ENCODE peak calls at places on chromosome 3, in five cellular contexts. T is nephron progenitor cell, Y is epithelial cell of esophagus, V is tibial nerve, R is GM10248. K is an unnamed sample.

GRCh38 chr3:70982700-70983140 is 600.8 kb downstream of the FOXP1 start:
- DNase-seq in T (peak; percentile 11), Y (peak; percentile 95), V (peak; percentile 37), R (no peak), K (no peak)

GRCh38 chr3:32176989-32177701 is 61.3 kb upstream of the CMTM8 start:
- DNase-seq in T (peak; percentile 60), Y (peak; percentile 76), V (peak; percentile 80), R (peak; percentile 48), K (no peak)

GRCh38 chr3:24495334-24495994 is 814 bp upstream of the THRB start:
- DNase-seq in T (peak; percentile 56), Y (peak; percentile 69), V (peak; percentile 24), R (no peak), K (no peak)

GRCh38 chr3:73848173-73848751 is 223.5 kb upstream of the PDZRN3 start:
- DNase-seq in T (no peak), Y (peak; percentile 52), V (no peak), R (no peak), K (no peak)

GRCh38 chr3:100087203-100087602 is 27.1 kb downstream of the FILIP1L start:
- DNase-seq in T (no peak), Y (no peak), V (no peak), R (peak; percentile 30), K (no peak)

GRCh38 chr3:129526121-129526900 is 2.1 kb upstream of the RHO start:
- DNase-seq in T (no peak), Y (no peak), V (no peak), R (peak; percentile 86), K (no peak)

GRCh38 chr3:169965562-169965961 is 1.0 kb upstream of the SEC62 start:
- DNase-seq in T (no peak), Y (no peak), V (no peak), R (no peak), K (no peak)

GRCh38 chr3:189839576-189839975 is 208.4 kb downstream of the TP63 start:
- DNase-seq in T (no peak), Y (peak; percentile 87), V (no peak), R (no peak), K (no peak)

GRCh38 chr3:48784426-48785120 is 63.1 kb downstream of the PRKAR2A start:
- DNase-seq in T (no peak), Y (peak; percentile 66), V (no peak), R (no peak), K (no peak)

GRCh38 chr3:13051581-13051980 is 21.6 kb downstream of the IQSEC1 start:
- DNase-seq in T (no peak), Y (no peak), V (no peak), R (no peak), K (no peak)

GRCh38 chr3:49602049-49602554 is 47.8 kb downstream of the BSN start:
- DNase-seq in T (no peak), Y (no peak), V (no peak), R (no peak), K (no peak)

GRCh38 chr3:127411083-127411727 is 123.4 kb upstream of the PRR20G start:
- DNase-seq in T (no peak), Y (no peak), V (no peak), R (no peak), K (no peak)

GRCh38 chr3:49415931-49416601 is 3.8 kb downstream of the TCTA start:
- DNase-seq in T (no peak), Y (peak; percentile 22), V (no peak), R (peak; percentile 53), K (no peak)

GRCh38 chr3:118337649-118338048 is 697.0 kb downstream of the IGSF11 start:
- DNase-seq in T (no peak), Y (no peak), V (no peak), R (no peak), K (no peak)

GRCh38 chr3:32421185-32421584 is 29.5 kb downstream of the CMTM7 start:
- DNase-seq in T (no peak), Y (no peak), V (no peak), R (no peak), K (no peak)

GRCh38 chr3:184003187-184003967 is 14.3 kb downstream of the ABCC5 start:
- DNase-seq in T (no peak), Y (peak; percentile 86), V (no peak), R (no peak), K (no peak)

GRCh38 chr3:63955036-63955650 is 43.0 kb upstream of the SCAANT1 start:
- DNase-seq in T (no peak), Y (no peak), V (no peak), R (no peak), K (no peak)

GRCh38 chr3:149902498-149903139 is 68.1 kb downstream of the PFN2 start:
- DNase-seq in T (no peak), Y (no peak), V (no peak), R (no peak), K (no peak)

GRCh38 chr3:188526057-188526456 is 372.1 kb downstream of the LPP start:
- DNase-seq in T (no peak), Y (peak; percentile 26), V (no peak), R (no peak), K (no peak)

GRCh38 chr3:9701006-9701405 is 2.6 kb upstream of the CPNE9 start:
- DNase-seq in T (no peak), Y (peak; percentile 80), V (no peak), R (no peak), K (no peak)

GRCh38 chr3:22730701-22731100 is 472.4 kb upstream of the UBE2E2 start:
- DNase-seq in T (no peak), Y (peak; percentile 31), V (no peak), R (no peak), K (no peak)

GRCh38 chr3:147758786-147759185 is 349.6 kb downstream of the ZIC1 start:
- DNase-seq in T (no peak), Y (no peak), V (peak; percentile 4), R (no peak), K (no peak)

GRCh38 chr3:50242778-50243551 is 7.0 kb downstream of the GNAI2 start:
- DNase-seq in T (no peak), Y (peak; percentile 58), V (peak; percentile 31), R (peak; percentile 47), K (no peak)

GRCh38 chr3:26264708-26265107 is 357.9 kb upstream of the LRRC3B start:
- DNase-seq in T (no peak), Y (no peak), V (no peak), R (no peak), K (no peak)

GRCh38 chr3:176075491-176075890 is 1121.8 kb downstream of the TBL1XR1 start:
- DNase-seq in T (no peak), Y (no peak), V (no peak), R (no peak), K (no peak)

GRCh38 chr3:51319271-51319670 is 65.8 kb upstream of the MANF start:
- DNase-seq in T (no peak), Y (peak; percentile 40), V (no peak), R (no peak), K (no peak)

GRCh38 chr3:43909149-43909548 is 218.4 kb downstream of the ABHD5 start:
- DNase-seq in T (no peak), Y (no peak), V (no peak), R (no peak), K (no peak)

GRCh38 chr3:190192087-190192486 is 71.4 kb upstream of the P3H2 start:
- DNase-seq in T (no peak), Y (no peak), V (no peak), R (no peak), K (no peak)

GRCh38 chr3:139827833-139828232 is 107.2 kb upstream of the CLSTN2 start:
- DNase-seq in T (no peak), Y (no peak), V (no peak), R (no peak), K (no peak)

GRCh38 chr3:144160627-144161026 is 189.0 kb downstream of the DIPK2A start:
- DNase-seq in T (no peak), Y (no peak), V (no peak), R (no peak), K (no peak)
- TF ChIP-seq CTCF in T (no peak), Y (no peak), V (no peak), R (no peak), K (no peak)

GRCh38 chr3:62048577-62048976 is 324.8 kb downstream of the FEZF2 start:
- DNase-seq in T (no peak), Y (no peak), V (no peak), R (no peak), K (no peak)

GRCh38 chr3:62049033-62049432 is 324.3 kb downstream of the FEZF2 start:
- DNase-seq in T (no peak), Y (peak; percentile 14), V (no peak), R (no peak), K (no peak)

GRCh38 chr3:62056603-62057002 is 316.7 kb downstream of the FEZF2 start:
- DNase-seq in T (no peak), Y (no peak), V (no peak), R (no peak), K (no peak)

GRCh38 chr3:62052331-62052730 is 321.0 kb downstream of the FEZF2 start:
- DNase-seq in T (no peak), Y (no peak), V (no peak), R (no peak), K (no peak)

GRCh38 chr3:62051506-62051905 is 321.8 kb downstream of the FEZF2 start:
- DNase-seq in T (no peak), Y (peak; percentile 72), V (no peak), R (no peak), K (no peak)
- TF ChIP-seq CTCF in T (peak; percentile 20), Y (peak; percentile 63), V (no peak), R (no peak), K (peak; percentile 62)

GRCh38 chr3:133899309-133899708 is 3.6 kb upstream of the RAB6B start:
- DNase-seq in T (no peak), Y (no peak), V (no peak), R (no peak), K (no peak)

GRCh38 chr3:133896002-133896761 is 500 bp upstream of the RAB6B start:
- DNase-seq in T (peak; percentile 39), Y (peak; percentile 10), V (no peak), R (no peak), K (no peak)

GRCh38 chr3:133905376-133905775 is 9.7 kb upstream of the RAB6B start:
- DNase-seq in T (no peak), Y (no peak), V (no peak), R (no peak), K (no peak)

GRCh38 chr3:133897547-133897946 is 1.9 kb upstream of the RAB6B start:
- DNase-seq in T (no peak), Y (no peak), V (no peak), R (no peak), K (no peak)

GRCh38 chr3:133901083-133901482 is 5.4 kb upstream of the RAB6B start:
- DNase-seq in T (no peak), Y (no peak), V (no peak), R (no peak), K (no peak)
- TF ChIP-seq CTCF in T (no peak), Y (no peak), V (no peak), R (peak; percentile 11), K (no peak)

DNA sequence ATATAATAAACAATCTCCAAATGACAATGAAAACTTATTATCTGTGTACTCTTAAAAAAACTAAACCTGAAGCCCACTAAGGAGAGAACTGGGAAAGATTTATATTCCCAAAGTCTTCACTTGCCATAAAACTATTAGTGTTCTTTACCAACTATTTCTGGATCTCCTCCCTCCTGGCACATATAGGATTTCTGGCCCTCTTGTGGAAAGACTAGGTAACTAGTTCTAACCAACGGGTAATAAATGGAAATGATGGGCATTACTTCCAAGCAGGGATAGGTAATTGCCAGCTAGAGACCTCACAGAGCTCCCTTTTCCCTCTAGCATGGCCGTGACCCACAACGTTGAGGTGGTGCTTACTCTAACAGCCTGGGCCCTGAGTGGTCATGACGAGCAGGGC is 110.1 kb downstream of the DNAH12 start:
- DNase-seq in T (peak; percentile 6), Y (peak; percentile 59), V (no peak), R (no peak), K (no peak)
- TF ChIP-seq CTCF in T (peak; percentile 55), Y (peak; percentile 72), V (no peak), R (no peak), K (peak; percentile 22)

K was measured in D721Med.